ENCODE peak calls at places on chromosomes 4 and X, in five cellular contexts. Z, P, L, E and V are unnamed samples.

GRCh38 chrX:23333842-23334535 is 660 bp upstream of the PTCHD1 start:
- DNase-seq in P (peak; percentile 1), Z (peak; percentile 58), L (no peak), E (peak; percentile 25), V (no peak)

GRCh38 chr4:114116861-114117260 is 137.4 kb upstream of the ARSJ start:
- DNase-seq in P (no peak), E (no peak), L (no peak), Z (no peak), V (no peak)

GRCh38 chrX:120625366-120625765 is 4.5 kb downstream of the C1GALT1C1 start:
- DNase-seq in L (no peak), E (no peak), Z (no peak), P (no peak), V (no peak)

GRCh38 chr4:9812530-9813340 is 31.3 kb downstream of the DRD5 start:
- DNase-seq in L (no peak), Z (no peak), P (peak; percentile 69), E (no peak), V (no peak)

GRCh38 chrX:21490341-21490740 is 116.1 kb downstream of the CNKSR2 start:
- DNase-seq in Z (no peak), L (no peak), E (no peak), P (no peak), V (no peak)

GRCh38 chrX:20067709-20068315 is 48.9 kb downstream of the MAP7D2 start:
- DNase-seq in E (peak; percentile 49), Z (peak; percentile 76), P (peak; percentile 65), L (peak; percentile 81), V (no peak)

GRCh38 chr4:148814030-148814429 is 371.8 kb upstream of the NR3C2 start:
- DNase-seq in P (no peak), L (no peak), E (no peak), Z (no peak), V (no peak)

GRCh38 chr4:338759-339097 is 1.1 kb downstream of the ZNF141 start:
- DNase-seq in Z (no peak), L (no peak), E (peak; percentile 32), P (no peak), V (peak; percentile 14)

GRCh38 chr4:126748736-126749135 is 884.0 kb upstream of the INTU start:
- DNase-seq in P (no peak), E (no peak), Z (no peak), L (no peak), V (no peak)

GRCh38 chrX:81336455-81337144 is 134.7 kb downstream of the SH3BGRL start:
- DNase-seq in L (no peak), Z (no peak), P (no peak), E (no peak), V (no peak)

GRCh38 chr4:93894995-93895394 is 66.4 kb downstream of the ATOH1 start:
- DNase-seq in Z (no peak), P (no peak), E (no peak), L (no peak), V (no peak)

GRCh38 chr4:93897559-93897958 is 69.0 kb downstream of the ATOH1 start:
- DNase-seq in L (no peak), Z (no peak), E (no peak), P (peak; percentile 14), V (no peak)
- TF ChIP-seq CTCF in L (no peak), Z (peak; percentile 19), E (peak; percentile 19), P (peak; percentile 47), V (peak; percentile 49)

GRCh38 chrX:103932133-103932532 is 30.3 kb upstream of the TMSB15B start:
- DNase-seq in P (no peak), L (no peak), Z (no peak), E (no peak), V (no peak)

GRCh38 chrX:103927633-103928032 is 34.8 kb upstream of the TMSB15B start:
- DNase-seq in Z (no peak), P (no peak), L (no peak), E (no peak), V (no peak)

GRCh38 chrX:103927030-103927429 is 35.4 kb upstream of the TMSB15B start:
- DNase-seq in Z (no peak), E (no peak), L (no peak), P (no peak), V (no peak)
- H3K4me3 ChIP-seq in Z (no peak overlapping the region), E (no peak overlapping the region), L (no peak overlapping the region), P (no peak overlapping the region), V (no peak overlapping the region)

GRCh38 chr4:139557506-139558110 is 1.6 kb upstream of the SETD7 start:
- DNase-seq in E (no peak), L (no peak), P (no peak), Z (no peak), V (no peak)
- H3K4me1 ChIP-seq in E (peaks cover 18% of the 10 kb centered on the region), L (peaks cover 16% of the 10 kb centered on the region), P (peaks cover 62% of the 10 kb centered on the region), Z (peaks cover 37% of the 10 kb centered on the region), V (peaks cover 33% of the 10 kb centered on the region)

GRCh38 chr4:8002525-8003309 is 63.1 kb upstream of the AFAP1 start:
- DNase-seq in Z (no peak), E (no peak), P (no peak), L (peak; percentile 92), V (no peak)
- TF ChIP-seq CTCF in Z (no peak), E (no peak), P (no peak), L (no peak), V (no peak)

DNA sequence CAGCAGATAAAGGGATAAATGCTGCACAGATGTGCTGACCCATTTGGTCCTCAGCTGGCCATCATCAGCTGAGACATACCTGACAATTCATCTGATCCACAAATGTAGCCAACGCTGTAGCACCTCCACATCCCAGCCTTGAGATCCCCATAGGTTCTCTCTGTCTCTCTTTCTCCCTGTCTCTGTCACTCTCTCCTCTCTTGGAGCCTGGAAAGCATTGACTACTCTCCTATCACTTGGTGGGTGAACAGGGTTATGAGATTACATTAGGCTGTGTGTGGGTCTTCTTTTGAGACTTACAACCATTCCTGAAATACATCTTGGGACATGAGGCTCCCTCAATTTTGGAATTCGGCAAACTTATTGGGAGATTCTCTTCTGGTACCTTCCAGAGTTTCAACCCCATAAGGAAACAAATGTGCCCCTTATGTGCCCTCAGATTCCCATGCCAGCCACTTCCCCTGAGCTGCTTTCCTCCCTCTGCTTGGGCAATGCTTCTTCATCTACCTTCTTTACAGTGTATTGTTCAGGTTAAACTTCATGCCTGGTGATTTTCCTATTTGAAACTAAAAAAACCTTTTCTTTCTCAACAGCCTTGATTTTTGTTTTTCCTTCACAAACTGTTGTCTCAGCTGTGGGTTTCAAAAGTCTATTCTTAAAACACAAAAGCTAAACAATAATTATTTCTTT is 29.1 kb upstream of the FGF2 start:
- DNase-seq in L (no peak), Z (no peak), E (no peak), P (no peak), V (no peak)
- H3K4me3 ChIP-seq in L (no peak overlapping the region), Z (no peak overlapping the region), E (no peak overlapping the region), P (peak overlapping the region; percentile 1), V (no peak overlapping the region)

DNA sequence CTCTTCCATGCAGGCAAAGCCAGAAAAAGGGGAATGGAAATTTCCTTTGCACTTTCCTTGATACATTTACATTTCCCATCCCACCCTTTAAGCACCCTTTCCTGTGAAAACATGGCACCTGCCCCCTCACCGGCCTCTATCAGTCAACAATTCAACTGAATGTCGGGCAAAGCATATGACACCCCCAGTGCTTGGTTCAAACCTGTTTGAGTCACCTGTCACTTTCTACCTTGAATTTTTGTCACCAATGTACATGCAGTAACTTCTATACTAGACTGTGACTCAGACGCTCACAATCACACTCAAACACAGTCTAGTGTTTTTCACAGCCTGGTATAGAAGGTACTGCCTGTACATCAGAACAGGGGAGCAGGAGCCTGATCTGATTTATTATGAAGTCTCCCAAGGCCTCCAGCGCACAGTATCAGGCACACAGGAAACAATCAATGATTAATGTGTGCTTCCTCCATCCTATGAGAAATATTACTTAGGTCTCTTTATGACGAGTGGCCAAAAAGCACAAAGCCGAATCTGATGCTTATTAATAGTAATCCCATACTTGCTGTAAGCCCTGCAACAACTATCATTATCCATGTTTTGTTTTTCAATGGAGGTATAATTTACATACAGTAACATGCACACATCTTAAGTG is 49.2 kb upstream of the FAM9C start:
- DNase-seq in E (no peak), Z (no peak), P (no peak), L (no peak), V (no peak)
- H3K4me1 ChIP-seq in E (peaks cover 4% of the 10 kb centered on the region), Z (peaks cover 19% of the 10 kb centered on the region), P (no peaks in the 10 kb centered on the region), L (no peaks in the 10 kb centered on the region), V (no peaks in the 10 kb centered on the region)

GRCh38 chr4:55635760-55636621 is at the start of gene NMU:
- DNase-seq in Z (peak; percentile 86), P (no peak), L (no peak), E (peak; percentile 75), V (peak; percentile 67)
- TF ChIP-seq CTCF in Z (no peak), P (no peak), L (no peak), E (no peak), V (no peak)

GRCh38 chrX:12981880-12982279 is 7.0 kb downstream of the TMSB4X start:
- DNase-seq in Z (no peak), P (no peak), E (no peak), L (no peak), V (no peak)
- H3K4me3 ChIP-seq in Z (no peak overlapping the region), P (no peak overlapping the region), E (no peak overlapping the region), L (no peak overlapping the region), V (no peak overlapping the region)